ENCODE peak calls at places on chromosome 3, in eight cellular contexts. Y, T, K, O, Z, J, U and P are unnamed samples.

GRCh38 chr3:126529585-126530170 is 5.7 kb downstream of the CHST13 start:
- DNase-seq in O (no peak), Z (no peak), U (no peak), J (no peak), T (no peak), Y (no peak), K (no peak), P (peak; percentile 58)

GRCh38 chr3:39260957-39261356 is 18.9 kb downstream of the CX3CR1 start:
- DNase-seq in J (peak; percentile 71), T (peak; percentile 60), Y (peak; percentile 54), Z (peak; percentile 82), O (no peak), U (peak; percentile 77), K (peak; percentile 73), P (peak; percentile 89)

GRCh38 chr3:98994128-98994762 is 92.8 kb upstream of the DCBLD2 start:
- DNase-seq in T (no peak), Y (no peak), U (peak; percentile 64), Z (no peak), O (no peak), K (peak; percentile 63), J (peak; percentile 81), P (no peak)

GRCh38 chr3:128971421-128971820 is 22.5 kb downstream of the CFAP92 start:
- DNase-seq in U (no peak), Z (no peak), O (no peak), J (peak; percentile 61), K (no peak), T (no peak), Y (no peak), P (no peak)

GRCh38 chr3:133843634-133844033 is 38.0 kb downstream of the SRPRB start:
- DNase-seq in K (peak; percentile 21), J (peak; percentile 89), Y (no peak), O (no peak), T (no peak), U (peak; percentile 89), Z (no peak), P (peak; percentile 33)

GRCh38 chr3:154115332-154115731 is 5.9 kb upstream of the ARHGEF26 start:
- DNase-seq in K (no peak), Z (no peak), T (no peak), J (no peak), Y (no peak), U (no peak), O (no peak), P (no peak)

GRCh38 chr3:40109641-40110490 is 199.6 kb upstream of the EIF1B start:
- DNase-seq in K (no peak), Y (no peak), U (peak; percentile 66), J (no peak), Z (no peak), O (peak; percentile 55), T (no peak), P (no peak)

GRCh38 chr3:112561085-112561692 is 573 bp downstream of the ATG3 start:
- DNase-seq in T (peak; percentile 71), J (peak; percentile 87), K (peak; percentile 84), Z (peak; percentile 84), O (peak; percentile 68), U (peak; percentile 87), Y (peak; percentile 52), P (peak; percentile 83)

GRCh38 chr3:69439683-69440270 is 53.9 kb upstream of the FRMD4B start:
- DNase-seq in J (peak; percentile 30), Z (no peak), T (no peak), Y (no peak), O (no peak), K (peak; percentile 44), U (peak; percentile 25), P (no peak)

GRCh38 chr3:160956785-160957184 is 148.4 kb downstream of the B3GALNT1 start:
- DNase-seq in J (peak; percentile 7), T (no peak), K (peak; percentile 13), O (no peak), Y (no peak), Z (no peak), U (peak; percentile 9), P (no peak)

GRCh38 chr3:105866656-105867653 is 1.9 kb downstream of the CBLB start:
- DNase-seq in T (no peak), K (no peak), J (peak; percentile 40), Z (peak; percentile 43), Y (no peak), O (no peak), U (peak; percentile 45), P (peak; percentile 67)

GRCh38 chr3:8329598-8329997 is 172.0 kb upstream of the LMCD1 start:
- DNase-seq in O (no peak), T (no peak), J (no peak), K (no peak), Y (no peak), Z (no peak), U (no peak), P (no peak)

GRCh38 chr3:156693166-156693565 is 18.8 kb downstream of the TIPARP start:
- DNase-seq in O (no peak), T (no peak), Z (no peak), J (peak; percentile 79), K (peak; percentile 24), U (peak; percentile 62), Y (no peak), P (no peak)